ENCODE peak calls at places on chromosome 21, in six cellular contexts. One of them, this sample, is unnamed.

GRCh38 chr21:28758042-28758882 is 234.4 kb downstream of the LTN1 start:
- DNase-seq in mesenchymal stem cell: no peak
- DNase-seq in transverse colon: no peak
- DNase-seq in psoas muscle: no peak
- DNase-seq in K562: no peak
- DNase-seq in colonic mucosa: no peak
- DNase-seq in this sample: peak; percentile 26

GRCh38 chr21:44337941-44338895 is 972 bp downstream of the CFAP410 start:
- DNase-seq in mesenchymal stem cell: peak; percentile 78
- DNase-seq in transverse colon: peak; percentile 70
- DNase-seq in psoas muscle: peak; percentile 84
- DNase-seq in K562: peak; percentile 72
- DNase-seq in colonic mucosa: peak; percentile 75
- DNase-seq in this sample: peak; percentile 56

GRCh38 chr21:41973861-41974751 is 20.3 kb upstream of the C2CD2 start:
- DNase-seq in mesenchymal stem cell: no peak
- DNase-seq in transverse colon: no peak
- DNase-seq in psoas muscle: no peak
- DNase-seq in K562: no peak
- DNase-seq in colonic mucosa: peak; percentile 26
- DNase-seq in this sample: peak; percentile 19

GRCh38 chr21:30337644-30338170 is at the start of gene KRTAP27-1:
- DNase-seq in mesenchymal stem cell: no peak
- DNase-seq in transverse colon: no peak
- DNase-seq in psoas muscle: no peak
- DNase-seq in K562: no peak
- DNase-seq in colonic mucosa: no peak
- DNase-seq in this sample: no peak

GRCh38 chr21:42474043-42474831 is 21.8 kb downstream of the RSPH1 start:
- DNase-seq in mesenchymal stem cell: peak; percentile 26
- DNase-seq in transverse colon: peak; percentile 94
- DNase-seq in psoas muscle: no peak
- DNase-seq in K562: no peak
- DNase-seq in colonic mucosa: peak; percentile 95
- DNase-seq in this sample: no peak

GRCh38 chr21:44893278-44893556 is 19.7 kb upstream of the PTTG1IP start:
- DNase-seq in mesenchymal stem cell: no peak
- DNase-seq in transverse colon: no peak
- DNase-seq in psoas muscle: no peak
- DNase-seq in K562: no peak
- DNase-seq in colonic mucosa: no peak
- DNase-seq in this sample: no peak

GRCh38 chr21:14686466-14687276 is 140.6 kb upstream of the SAMSN1 start:
- DNase-seq in mesenchymal stem cell: no peak
- DNase-seq in transverse colon: no peak
- DNase-seq in psoas muscle: no peak
- DNase-seq in K562: no peak
- DNase-seq in colonic mucosa: no peak
- DNase-seq in this sample: no peak

GRCh38 chr21:34061983-34062382 is 11.4 kb upstream of the MRPS6 start:
- DNase-seq in mesenchymal stem cell: no peak
- DNase-seq in transverse colon: no peak
- DNase-seq in psoas muscle: no peak
- DNase-seq in K562: peak; percentile 78
- DNase-seq in colonic mucosa: no peak
- DNase-seq in this sample: no peak

GRCh38 chr21:34807881-34808568 is 139.2 kb downstream of the CLIC6 start:
- DNase-seq in mesenchymal stem cell: peak; percentile 99
- DNase-seq in transverse colon: no peak
- DNase-seq in psoas muscle: no peak
- DNase-seq in K562: no peak
- DNase-seq in colonic mucosa: no peak
- DNase-seq in this sample: no peak

GRCh38 chr21:33901421-33902288 is 13.9 kb downstream of the ATP5PO start:
- DNase-seq in mesenchymal stem cell: peak; percentile 58
- DNase-seq in transverse colon: no peak
- DNase-seq in psoas muscle: no peak
- DNase-seq in K562: peak; percentile 44
- DNase-seq in colonic mucosa: no peak
- DNase-seq in this sample: peak; percentile 84

GRCh38 chr21:15445327-15445726 is 284.5 kb upstream of the USP25 start:
- DNase-seq in mesenchymal stem cell: no peak
- DNase-seq in transverse colon: no peak
- DNase-seq in psoas muscle: no peak
- DNase-seq in K562: no peak
- DNase-seq in colonic mucosa: no peak
- DNase-seq in this sample: no peak

GRCh38 chr21:43634618-43635017 is 24.7 kb downstream of the HSF2BP start:
- DNase-seq in mesenchymal stem cell: peak; percentile 66
- DNase-seq in transverse colon: no peak
- DNase-seq in psoas muscle: no peak
- DNase-seq in K562: no peak
- DNase-seq in colonic mucosa: no peak
- DNase-seq in this sample: no peak

GRCh38 chr21:40844935-40845334 is 2.0 kb downstream of the DSCAM start:
- DNase-seq in mesenchymal stem cell: no peak
- DNase-seq in transverse colon: no peak
- DNase-seq in psoas muscle: no peak
- DNase-seq in K562: no peak
- DNase-seq in colonic mucosa: no peak
- DNase-seq in this sample: no peak

GRCh38 chr21:40845621-40846020 is 1.3 kb downstream of the DSCAM start:
- DNase-seq in mesenchymal stem cell: no peak
- DNase-seq in transverse colon: no peak
- DNase-seq in psoas muscle: no peak
- DNase-seq in K562: no peak
- DNase-seq in colonic mucosa: no peak
- DNase-seq in this sample: no peak

GRCh38 chr21:40847956-40848355 is 998 bp upstream of the DSCAM start:
- DNase-seq in mesenchymal stem cell: no peak
- DNase-seq in transverse colon: no peak
- DNase-seq in psoas muscle: no peak
- DNase-seq in K562: no peak
- DNase-seq in colonic mucosa: no peak
- DNase-seq in this sample: no peak

GRCh38 chr21:40846566-40847411 is at the start of gene DSCAM:
- DNase-seq in mesenchymal stem cell: no peak
- DNase-seq in transverse colon: no peak
- DNase-seq in psoas muscle: no peak
- DNase-seq in K562: no peak
- DNase-seq in colonic mucosa: no peak
- DNase-seq in this sample: peak; percentile 34

GRCh38 chr21:40846057-40846456 is 901 bp downstream of the DSCAM start:
- DNase-seq in mesenchymal stem cell: no peak
- DNase-seq in transverse colon: no peak
- DNase-seq in psoas muscle: no peak
- DNase-seq in K562: no peak
- DNase-seq in colonic mucosa: no peak
- DNase-seq in this sample: peak; percentile 14
- H3K27me3 ChIP-seq in mesenchymal stem cell: peaks cover 25% of the 10 kb centered on the region
- H3K27me3 ChIP-seq in transverse colon: peaks cover 55% of the 10 kb centered on the region
- H3K27me3 ChIP-seq in psoas muscle: peaks cover 9% of the 10 kb centered on the region
- H3K27me3 ChIP-seq in K562: no peaks in the 10 kb centered on the region
- H3K27me3 ChIP-seq in colonic mucosa: peaks cover 9% of the 10 kb centered on the region
- H3K27me3 ChIP-seq in this sample: peaks cover 69% of the 10 kb centered on the region

GRCh38 chr21:38323721-38324591 is 67.2 kb downstream of the KCNJ15 start:
- DNase-seq in mesenchymal stem cell: peak; percentile 93
- DNase-seq in transverse colon: no peak
- DNase-seq in psoas muscle: no peak
- DNase-seq in K562: no peak
- DNase-seq in colonic mucosa: no peak
- DNase-seq in this sample: peak; percentile 87
- H3K27ac ChIP-seq in mesenchymal stem cell: peak overlapping the region; percentile 98
- H3K27ac ChIP-seq in transverse colon: no peak overlapping the region
- H3K27ac ChIP-seq in psoas muscle: no peak overlapping the region
- H3K27ac ChIP-seq in K562: no peak overlapping the region
- H3K27ac ChIP-seq in colonic mucosa: no peak overlapping the region
- H3K27ac ChIP-seq in this sample: no peak overlapping the region

DNA sequence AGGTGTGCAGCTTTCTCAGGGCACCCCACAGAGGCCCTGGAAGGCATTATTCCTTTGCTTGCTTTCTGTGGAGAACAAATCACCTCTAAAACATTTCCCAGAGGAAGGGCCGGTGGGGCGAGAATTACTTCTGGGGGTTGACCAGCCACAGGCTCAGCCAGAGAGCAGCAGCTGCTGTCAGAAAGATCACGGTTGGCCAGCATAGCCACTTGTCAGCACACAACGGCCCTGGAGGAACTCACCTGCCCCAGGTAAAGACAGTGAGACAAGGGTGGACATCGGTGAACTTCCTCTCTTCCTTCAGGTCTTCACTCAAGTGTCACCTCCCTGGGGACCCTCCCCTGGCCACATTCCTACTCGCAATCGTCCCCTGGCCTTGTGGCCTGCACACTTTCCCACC is 69.5 kb upstream of the CLDN14 start:
- DNase-seq in mesenchymal stem cell: no peak
- DNase-seq in transverse colon: no peak
- DNase-seq in psoas muscle: no peak
- DNase-seq in K562: no peak
- DNase-seq in colonic mucosa: no peak
- DNase-seq in this sample: no peak
- H3K27me3 ChIP-seq in mesenchymal stem cell: peaks cover 25% of the 10 kb centered on the region
- H3K27me3 ChIP-seq in transverse colon: peaks cover 23% of the 10 kb centered on the region
- H3K27me3 ChIP-seq in psoas muscle: peaks cover 9% of the 10 kb centered on the region
- H3K27me3 ChIP-seq in K562: peaks cover 63% of the 10 kb centered on the region
- H3K27me3 ChIP-seq in colonic mucosa: no peaks in the 10 kb centered on the region
- H3K27me3 ChIP-seq in this sample: peaks cover 4% of the 10 kb centered on the region

GRCh38 chr21:25912402-25912746 is 177.6 kb downstream of the GABPA start:
- DNase-seq in mesenchymal stem cell: no peak
- DNase-seq in transverse colon: no peak
- DNase-seq in psoas muscle: no peak
- DNase-seq in K562: no peak
- DNase-seq in colonic mucosa: peak; percentile 57
- DNase-seq in this sample: no peak
- H3K27ac ChIP-seq in mesenchymal stem cell: no peak overlapping the region
- H3K27ac ChIP-seq in transverse colon: peak overlapping the region; percentile 63
- H3K27ac ChIP-seq in psoas muscle: no peak overlapping the region
- H3K27ac ChIP-seq in K562: no peak overlapping the region
- H3K27ac ChIP-seq in colonic mucosa: peak overlapping the region; percentile 25
- H3K27ac ChIP-seq in this sample: no peak overlapping the region

GRCh38 chr21:36564647-36565046 is 84.7 kb upstream of the CLDN14 start:
- DNase-seq in mesenchymal stem cell: no peak
- DNase-seq in transverse colon: no peak
- DNase-seq in psoas muscle: no peak
- DNase-seq in K562: no peak
- DNase-seq in colonic mucosa: no peak
- DNase-seq in this sample: no peak

GRCh38 chr21:36569511-36569910 is 89.6 kb upstream of the CLDN14 start:
- DNase-seq in mesenchymal stem cell: no peak
- DNase-seq in transverse colon: no peak
- DNase-seq in psoas muscle: no peak
- DNase-seq in K562: no peak
- DNase-seq in colonic mucosa: no peak
- DNase-seq in this sample: no peak

GRCh38 chr21:36565616-36566015 is 85.7 kb upstream of the CLDN14 start:
- DNase-seq in mesenchymal stem cell: no peak
- DNase-seq in transverse colon: no peak
- DNase-seq in psoas muscle: no peak
- DNase-seq in K562: no peak
- DNase-seq in colonic mucosa: no peak
- DNase-seq in this sample: no peak

GRCh38 chr21:36566606-36567005 is 86.7 kb upstream of the CLDN14 start:
- DNase-seq in mesenchymal stem cell: no peak
- DNase-seq in transverse colon: no peak
- DNase-seq in psoas muscle: no peak
- DNase-seq in K562: no peak
- DNase-seq in colonic mucosa: no peak
- DNase-seq in this sample: no peak

DNA sequence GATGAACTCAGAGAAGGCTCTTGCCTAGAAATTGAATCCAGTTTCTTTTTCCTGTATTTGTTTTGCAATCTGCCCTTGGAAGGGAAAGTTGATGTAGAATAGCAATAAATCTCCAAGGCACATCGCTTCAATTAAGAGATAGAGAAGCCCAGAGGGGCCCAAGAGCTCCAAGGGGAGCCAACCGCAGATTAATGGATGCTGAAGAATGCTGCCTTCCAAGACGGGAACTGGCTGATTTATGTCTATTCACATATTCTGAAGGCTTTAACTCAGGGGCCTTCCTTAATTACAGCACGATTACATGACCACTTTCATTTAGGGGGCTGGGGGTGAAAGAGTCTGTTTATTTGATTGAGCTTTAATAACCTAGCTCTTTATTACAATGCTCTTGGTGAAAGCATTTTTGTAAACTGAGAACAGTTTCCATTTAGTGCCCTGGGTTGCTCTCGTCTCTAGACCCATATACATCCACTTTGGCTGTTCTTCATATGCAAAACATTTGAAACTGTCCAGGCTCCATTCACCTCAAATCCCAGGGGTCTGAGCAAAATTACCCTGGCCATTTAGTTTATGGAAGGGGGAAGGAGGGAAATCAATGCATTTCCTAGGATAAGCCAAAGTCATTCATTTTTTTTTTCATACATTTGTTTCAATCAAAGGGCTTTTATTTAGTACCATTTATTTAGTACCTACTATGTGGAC is 87.4 kb upstream of the CLDN14 start:
- DNase-seq in mesenchymal stem cell: no peak
- DNase-seq in transverse colon: no peak
- DNase-seq in psoas muscle: no peak
- DNase-seq in K562: no peak
- DNase-seq in colonic mucosa: no peak
- DNase-seq in this sample: no peak
- H3K27me3 ChIP-seq in mesenchymal stem cell: peaks cover 91% of the 10 kb centered on the region
- H3K27me3 ChIP-seq in transverse colon: peaks cover 75% of the 10 kb centered on the region
- H3K27me3 ChIP-seq in psoas muscle: peaks cover 12% of the 10 kb centered on the region
- H3K27me3 ChIP-seq in K562: peaks cover 52% of the 10 kb centered on the region
- H3K27me3 ChIP-seq in colonic mucosa: peaks cover 3% of the 10 kb centered on the region
- H3K27me3 ChIP-seq in this sample: no peaks in the 10 kb centered on the region